ENCODE peak calls at places on chromosomes 13 and 19, in seven cellular contexts. One of them, this sample, is unnamed.

GRCh38 chr13:65594255-65594654 is 1635.9 kb downstream of the PCDH9 start:
- DNase-seq in stomach: no peak
- DNase-seq in H1: no peak
- DNase-seq in breast epithelium: no peak
- DNase-seq in upper lobe of left lung: no peak
- DNase-seq in GM12878: no peak
- DNase-seq in HCT116: no peak
- DNase-seq in this sample: no peak

GRCh38 chr19:41218615-41219507 is at the start of gene AXL:
- DNase-seq in stomach: peak
- DNase-seq in H1: peak
- DNase-seq in breast epithelium: peak
- DNase-seq in upper lobe of left lung: peak
- DNase-seq in GM12878: no peak
- DNase-seq in HCT116: peak
- DNase-seq in this sample: peak

GRCh38 chr19:29715695-29716581 is 877 bp upstream of the C19orf12 start:
- DNase-seq in stomach: no peak
- DNase-seq in H1: no peak
- DNase-seq in breast epithelium: no peak
- DNase-seq in upper lobe of left lung: no peak
- DNase-seq in GM12878: no peak
- DNase-seq in HCT116: no peak
- DNase-seq in this sample: no peak

GRCh38 chr19:294819-295686 is 3.9 kb upstream of the PLPP2 start:
- DNase-seq in stomach: peak
- DNase-seq in H1: no peak
- DNase-seq in breast epithelium: peak
- DNase-seq in upper lobe of left lung: peak
- DNase-seq in GM12878: no peak
- DNase-seq in HCT116: no peak
- DNase-seq in this sample: no peak

GRCh38 chr19:56076413-56076998 is 44.6 kb downstream of the ZNF787 start:
- DNase-seq in stomach: peak
- DNase-seq in H1: no peak
- DNase-seq in breast epithelium: no peak
- DNase-seq in upper lobe of left lung: no peak
- DNase-seq in GM12878: no peak
- DNase-seq in HCT116: peak
- DNase-seq in this sample: no peak

GRCh38 chr19:3159565-3159964 is 19.0 kb upstream of the S1PR4 start:
- DNase-seq in stomach: no peak
- DNase-seq in H1: no peak
- DNase-seq in breast epithelium: no peak
- DNase-seq in upper lobe of left lung: no peak
- DNase-seq in GM12878: no peak
- DNase-seq in HCT116: no peak
- DNase-seq in this sample: no peak

GRCh38 chr13:75760182-75760981 is 124.3 kb downstream of the LMO7 start:
- DNase-seq in stomach: peak
- DNase-seq in H1: no peak
- DNase-seq in breast epithelium: no peak
- DNase-seq in upper lobe of left lung: no peak
- DNase-seq in GM12878: no peak
- DNase-seq in HCT116: peak
- DNase-seq in this sample: no peak

GRCh38 chr19:13017306-13018036 is 22.2 kb downstream of the NFIX start:
- DNase-seq in stomach: no peak
- DNase-seq in H1: no peak
- DNase-seq in breast epithelium: no peak
- DNase-seq in upper lobe of left lung: no peak
- DNase-seq in GM12878: no peak
- DNase-seq in HCT116: no peak
- DNase-seq in this sample: no peak

GRCh38 chr13:108609353-108609752 is 20.1 kb upstream of the MYO16 start:
- DNase-seq in stomach: no peak
- DNase-seq in H1: no peak
- DNase-seq in breast epithelium: no peak
- DNase-seq in upper lobe of left lung: no peak
- DNase-seq in GM12878: no peak
- DNase-seq in HCT116: peak
- DNase-seq in this sample: no peak

GRCh38 chr13:73069206-73069815 is 10.5 kb downstream of the KLF5 start:
- DNase-seq in stomach: no peak
- DNase-seq in H1: no peak
- DNase-seq in breast epithelium: no peak
- DNase-seq in upper lobe of left lung: no peak
- DNase-seq in GM12878: no peak
- DNase-seq in HCT116: no peak
- DNase-seq in this sample: no peak

GRCh38 chr13:109401891-109402290 is 384.5 kb downstream of the IRS2 start:
- DNase-seq in stomach: no peak
- DNase-seq in H1: no peak
- DNase-seq in breast epithelium: no peak
- DNase-seq in upper lobe of left lung: no peak
- DNase-seq in GM12878: no peak
- DNase-seq in HCT116: no peak
- DNase-seq in this sample: no peak

GRCh38 chr19:3357362-3357730 is 9.0 kb upstream of the NFIC start:
- DNase-seq in stomach: no peak
- DNase-seq in H1: no peak
- DNase-seq in breast epithelium: no peak
- DNase-seq in upper lobe of left lung: no peak
- DNase-seq in GM12878: no peak
- DNase-seq in HCT116: no peak
- DNase-seq in this sample: no peak

GRCh38 chr19:41545547-41545946 is 30.4 kb upstream of the CEACAM21 start:
- DNase-seq in stomach: no peak
- DNase-seq in H1: no peak
- DNase-seq in breast epithelium: no peak
- DNase-seq in upper lobe of left lung: no peak
- DNase-seq in GM12878: no peak
- DNase-seq in HCT116: no peak
- DNase-seq in this sample: no peak

GRCh38 chr13:20667857-20668256 is 35.6 kb upstream of the IL17D start:
- DNase-seq in stomach: no peak
- DNase-seq in H1: no peak
- DNase-seq in breast epithelium: no peak
- DNase-seq in upper lobe of left lung: no peak
- DNase-seq in GM12878: no peak
- DNase-seq in HCT116: no peak
- DNase-seq in this sample: no peak

GRCh38 chr13:67048793-67049150 is 181.4 kb downstream of the PCDH9 start:
- DNase-seq in stomach: no peak
- DNase-seq in H1: no peak
- DNase-seq in breast epithelium: no peak
- DNase-seq in upper lobe of left lung: no peak
- DNase-seq in GM12878: no peak
- DNase-seq in HCT116: no peak
- DNase-seq in this sample: no peak

GRCh38 chr19:3483226-3483628 is at the start of gene SMIM44:
- DNase-seq in stomach: peak
- DNase-seq in H1: no peak
- DNase-seq in breast epithelium: no peak
- DNase-seq in upper lobe of left lung: no peak
- DNase-seq in GM12878: no peak
- DNase-seq in HCT116: no peak
- DNase-seq in this sample: no peak

GRCh38 chr13:98919566-98919965 is 58.3 kb downstream of the DOCK9 start:
- DNase-seq in stomach: no peak
- DNase-seq in H1: no peak
- DNase-seq in breast epithelium: no peak
- DNase-seq in upper lobe of left lung: no peak
- DNase-seq in GM12878: no peak
- DNase-seq in HCT116: no peak
- DNase-seq in this sample: no peak

GRCh38 chr19:52722062-52723005 is 12.5 kb downstream of the ZNF611 start:
- DNase-seq in stomach: no peak
- DNase-seq in H1: no peak
- DNase-seq in breast epithelium: no peak
- DNase-seq in upper lobe of left lung: no peak
- DNase-seq in GM12878: no peak
- DNase-seq in HCT116: no peak
- DNase-seq in this sample: no peak

GRCh38 chr13:55517312-55517711 is 1623.4 kb upstream of the PRR20A start:
- DNase-seq in stomach: no peak
- DNase-seq in H1: no peak
- DNase-seq in breast epithelium: no peak
- DNase-seq in upper lobe of left lung: no peak
- DNase-seq in GM12878: no peak
- DNase-seq in HCT116: no peak
- DNase-seq in this sample: no peak

GRCh38 chr13:31775148-31775547 is 35.8 kb downstream of the RXFP2 start:
- DNase-seq in stomach: no peak
- DNase-seq in H1: no peak
- DNase-seq in breast epithelium: no peak
- DNase-seq in upper lobe of left lung: no peak
- DNase-seq in GM12878: no peak
- DNase-seq in HCT116: no peak
- DNase-seq in this sample: no peak

GRCh38 chr13:46045424-46045823 is 7.1 kb downstream of the ZC3H13 start:
- DNase-seq in stomach: no peak
- DNase-seq in H1: no peak
- DNase-seq in breast epithelium: no peak
- DNase-seq in upper lobe of left lung: no peak
- DNase-seq in GM12878: no peak
- DNase-seq in HCT116: no peak
- DNase-seq in this sample: no peak

GRCh38 chr13:100363874-100364273 is 224.7 kb downstream of the GGACT start:
- DNase-seq in stomach: no peak
- DNase-seq in H1: no peak
- DNase-seq in breast epithelium: no peak
- DNase-seq in upper lobe of left lung: no peak
- DNase-seq in GM12878: no peak
- DNase-seq in HCT116: no peak
- DNase-seq in this sample: no peak

GRCh38 chr13:94590744-94591143 is 5.2 kb downstream of the TGDS start:
- DNase-seq in stomach: no peak
- DNase-seq in H1: no peak
- DNase-seq in breast epithelium: no peak
- DNase-seq in upper lobe of left lung: no peak
- DNase-seq in GM12878: no peak
- DNase-seq in HCT116: no peak
- DNase-seq in this sample: no peak

GRCh38 chr19:34241513-34242337 is 12.6 kb upstream of the GARRE1 start:
- DNase-seq in stomach: peak
- DNase-seq in H1: peak
- DNase-seq in breast epithelium: peak
- DNase-seq in upper lobe of left lung: peak
- DNase-seq in GM12878: no peak
- DNase-seq in HCT116: no peak
- DNase-seq in this sample: no peak

GRCh38 chr13:47237571-47237970 is 340.7 kb upstream of the HTR2A start:
- DNase-seq in stomach: no peak
- DNase-seq in H1: no peak
- DNase-seq in breast epithelium: no peak
- DNase-seq in upper lobe of left lung: no peak
- DNase-seq in GM12878: no peak
- DNase-seq in HCT116: no peak
- DNase-seq in this sample: no peak

GRCh38 chr19:32814046-32814445 is 55.5 kb downstream of the SLC7A9 start:
- DNase-seq in stomach: no peak
- DNase-seq in H1: no peak
- DNase-seq in breast epithelium: no peak
- DNase-seq in upper lobe of left lung: no peak
- DNase-seq in GM12878: no peak
- DNase-seq in HCT116: no peak
- DNase-seq in this sample: no peak

GRCh38 chr13:51585696-51586095 is 1.4 kb downstream of the WDFY2 start:
- DNase-seq in stomach: no peak
- DNase-seq in H1: no peak
- DNase-seq in breast epithelium: no peak
- DNase-seq in upper lobe of left lung: no peak
- DNase-seq in GM12878: no peak
- DNase-seq in HCT116: no peak
- DNase-seq in this sample: no peak

DNA sequence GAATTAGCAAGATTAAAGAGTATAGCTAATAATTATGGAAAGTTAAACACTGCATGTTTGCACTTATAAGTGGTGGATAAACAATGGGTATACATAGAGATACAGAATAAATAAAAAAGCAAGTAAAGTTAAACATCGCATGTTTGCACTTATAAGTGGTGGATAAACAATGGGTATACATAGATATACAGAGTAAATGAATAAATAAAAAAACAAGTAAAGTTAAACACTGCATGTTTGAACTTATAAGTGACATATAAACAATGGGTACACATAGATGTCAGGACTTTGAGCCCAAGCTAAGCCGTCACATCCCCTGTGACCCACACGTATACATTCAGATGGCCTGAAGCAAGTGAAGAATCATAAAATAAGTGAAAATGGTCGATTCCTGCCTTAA is 1533.3 kb upstream of the SPRY2 start:
- DNase-seq in stomach: no peak
- DNase-seq in H1: no peak
- DNase-seq in breast epithelium: no peak
- DNase-seq in upper lobe of left lung: no peak
- DNase-seq in GM12878: no peak
- DNase-seq in HCT116: no peak
- DNase-seq in this sample: no peak
- H3K4me3 ChIP-seq in stomach: no peak
- H3K4me3 ChIP-seq in H1: peak
- H3K4me3 ChIP-seq in breast epithelium: no peak
- H3K4me3 ChIP-seq in upper lobe of left lung: no peak
- H3K4me3 ChIP-seq in GM12878: no peak
- H3K4me3 ChIP-seq in HCT116: no peak
- H3K4me3 ChIP-seq in this sample: no peak

GRCh38 chr19:44890366-44891015 is 563 bp upstream of the TOMM40 start:
- DNase-seq in stomach: no peak
- DNase-seq in H1: peak
- DNase-seq in breast epithelium: peak
- DNase-seq in upper lobe of left lung: peak
- DNase-seq in GM12878: peak
- DNase-seq in HCT116: peak
- DNase-seq in this sample: no peak
- TF ChIP-seq POLR2A in stomach: no peak
- TF ChIP-seq POLR2A in H1: peak
- TF ChIP-seq POLR2A in breast epithelium: no peak
- TF ChIP-seq POLR2A in upper lobe of left lung: peak
- TF ChIP-seq POLR2A in GM12878: peak
- TF ChIP-seq POLR2A in HCT116: peak
- TF ChIP-seq POLR2A in this sample: no peak

GRCh38 chr19:39405930-39406655 is 554 bp upstream of the ZFP36 start:
- DNase-seq in stomach: no peak
- DNase-seq in H1: no peak
- DNase-seq in breast epithelium: no peak
- DNase-seq in upper lobe of left lung: no peak
- DNase-seq in GM12878: no peak
- DNase-seq in HCT116: no peak
- DNase-seq in this sample: peak
- TF ChIP-seq POLR2AphosphoS5 in stomach: no peak
- TF ChIP-seq POLR2AphosphoS5 in H1: no peak
- TF ChIP-seq POLR2AphosphoS5 in breast epithelium: no peak
- TF ChIP-seq POLR2AphosphoS5 in upper lobe of left lung: peak
- TF ChIP-seq POLR2AphosphoS5 in GM12878: no peak
- TF ChIP-seq POLR2AphosphoS5 in HCT116: peak
- TF ChIP-seq POLR2AphosphoS5 in this sample: peak

GRCh38 chr13:113115363-113116205 is 7.0 kb upstream of the F10 start:
- DNase-seq in stomach: peak
- DNase-seq in H1: no peak
- DNase-seq in breast epithelium: peak
- DNase-seq in upper lobe of left lung: peak
- DNase-seq in GM12878: no peak
- DNase-seq in HCT116: no peak
- DNase-seq in this sample: peak
- H3K4me3 ChIP-seq in stomach: no peak
- H3K4me3 ChIP-seq in H1: no peak
- H3K4me3 ChIP-seq in breast epithelium: no peak
- H3K4me3 ChIP-seq in upper lobe of left lung: no peak
- H3K4me3 ChIP-seq in GM12878: no peak
- H3K4me3 ChIP-seq in HCT116: no peak
- H3K4me3 ChIP-seq in this sample: no peak

GRCh38 chr19:18156841-18157464 is 4.0 kb downstream of the PIK3R2 start:
- DNase-seq in stomach: peak
- DNase-seq in H1: no peak
- DNase-seq in breast epithelium: peak
- DNase-seq in upper lobe of left lung: peak
- DNase-seq in GM12878: no peak
- DNase-seq in HCT116: peak
- DNase-seq in this sample: peak
- TF ChIP-seq POLR2A in stomach: no peak
- TF ChIP-seq POLR2A in H1: no peak
- TF ChIP-seq POLR2A in breast epithelium: no peak
- TF ChIP-seq POLR2A in upper lobe of left lung: no peak
- TF ChIP-seq POLR2A in GM12878: no peak
- TF ChIP-seq POLR2A in HCT116: no peak
- TF ChIP-seq POLR2A in this sample: no peak

This sample was measured in suprapubic skin.